ENCODE peak calls at places on chromosomes 6 and 20, in six cellular contexts. P, N, U, J, R and S are unnamed samples.

GRCh38 chr6:22327881-22328280 is 31.0 kb upstream of the PRL start:
- DNase-seq in U (no peak), P (no peak), N (no peak), J (no peak), R (no peak), S (no peak)

GRCh38 chr6:3867616-3868502 is 18.7 kb downstream of the FAM50B start:
- DNase-seq in U (no peak), R (no peak), P (no peak), N (peak; percentile 44), J (no peak), S (no peak)

GRCh38 chr20:51934301-51935002 is 132.1 kb upstream of the SALL4 start:
- DNase-seq in R (peak; percentile 78), U (no peak), J (peak; percentile 36), P (peak; percentile 49), N (no peak), S (no peak)

GRCh38 chr6:44800171-44800671 is 412.7 kb downstream of the CDC5L start:
- DNase-seq in J (peak; percentile 80), N (peak; percentile 82), R (no peak), P (peak; percentile 57), U (peak; percentile 74), S (peak; percentile 68)

GRCh38 chr20:57598060-57598459 is 22.2 kb downstream of the ZBP1 start:
- DNase-seq in P (no peak), N (no peak), U (no peak), R (no peak), J (no peak), S (no peak)

GRCh38 chr6:158863646-158864045 is 44.5 kb upstream of the EZR start:
- DNase-seq in N (peak; percentile 78), U (no peak), R (no peak), J (no peak), P (peak; percentile 78), S (no peak)

GRCh38 chr6:149464411-149464810 is 20.4 kb downstream of the ZC3H12D start:
- DNase-seq in U (no peak), J (no peak), P (no peak), R (no peak), N (no peak), S (no peak)

GRCh38 chr20:41221614-41222218 is 84.4 kb downstream of the PLCG1 start:
- DNase-seq in P (no peak), R (no peak), U (no peak), J (no peak), N (peak; percentile 11), S (no peak)

GRCh38 chr6:80001337-80001736 is 3.1 kb upstream of the TTK start:
- DNase-seq in R (no peak), P (no peak), U (no peak), J (no peak), N (no peak), S (no peak)

GRCh38 chr20:1555952-1556351 is 1.6 kb downstream of the SIRPD start:
- DNase-seq in U (no peak), N (no peak), P (no peak), J (no peak), R (no peak), S (no peak)

GRCh38 chr6:132333639-132334516 is 67.4 kb downstream of the MOXD1 start:
- DNase-seq in U (peak; percentile 66), J (peak; percentile 72), N (peak; percentile 94), R (peak; percentile 21), P (peak; percentile 94), S (no peak)

DNA sequence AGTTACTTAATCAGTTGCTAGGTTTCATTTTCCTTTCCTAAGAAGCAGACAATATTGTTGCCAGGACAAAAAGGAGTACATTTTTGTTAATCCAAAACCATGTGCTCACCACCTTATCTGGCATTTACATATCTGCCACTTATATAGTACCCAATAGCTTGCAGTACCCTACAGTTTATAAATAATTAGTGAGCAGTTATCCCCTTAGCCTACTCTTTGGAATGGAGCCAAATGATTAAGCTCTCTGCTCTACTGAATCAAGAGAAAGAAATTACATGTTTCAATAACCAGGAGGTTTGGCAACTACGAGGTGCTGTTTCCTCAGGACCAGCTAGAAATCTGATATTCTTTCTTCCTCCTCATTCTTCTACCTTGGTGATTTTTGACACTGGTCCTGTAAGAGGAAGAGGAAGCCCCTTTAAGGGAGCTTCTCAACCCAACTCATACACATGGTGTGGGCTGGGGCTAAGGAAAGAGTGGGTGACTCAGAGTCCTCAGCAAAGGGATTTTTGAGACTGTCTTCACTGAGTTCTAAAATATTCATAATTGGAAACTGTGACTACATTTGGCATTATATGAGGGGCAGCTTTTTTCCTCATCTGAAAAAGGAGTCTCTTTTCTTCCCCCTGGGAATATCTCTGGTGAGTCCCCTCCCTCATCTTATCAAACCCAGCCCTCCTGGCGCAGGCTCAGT is 1.5 kb downstream of the ZNFX1 start:
- DNase-seq in R (peak; percentile 71), J (peak; percentile 25), P (peak; percentile 30), U (peak; percentile 34), N (peak; percentile 78), S (no peak)
- H3K4me1 ChIP-seq in R (no peaks in the 10 kb centered on the region), J (peaks cover 23% of the 10 kb centered on the region), P (no peaks in the 10 kb centered on the region), U (peaks cover 45% of the 10 kb centered on the region), N (peaks cover 3% of the 10 kb centered on the region), S (peaks cover 17% of the 10 kb centered on the region)

DNA sequence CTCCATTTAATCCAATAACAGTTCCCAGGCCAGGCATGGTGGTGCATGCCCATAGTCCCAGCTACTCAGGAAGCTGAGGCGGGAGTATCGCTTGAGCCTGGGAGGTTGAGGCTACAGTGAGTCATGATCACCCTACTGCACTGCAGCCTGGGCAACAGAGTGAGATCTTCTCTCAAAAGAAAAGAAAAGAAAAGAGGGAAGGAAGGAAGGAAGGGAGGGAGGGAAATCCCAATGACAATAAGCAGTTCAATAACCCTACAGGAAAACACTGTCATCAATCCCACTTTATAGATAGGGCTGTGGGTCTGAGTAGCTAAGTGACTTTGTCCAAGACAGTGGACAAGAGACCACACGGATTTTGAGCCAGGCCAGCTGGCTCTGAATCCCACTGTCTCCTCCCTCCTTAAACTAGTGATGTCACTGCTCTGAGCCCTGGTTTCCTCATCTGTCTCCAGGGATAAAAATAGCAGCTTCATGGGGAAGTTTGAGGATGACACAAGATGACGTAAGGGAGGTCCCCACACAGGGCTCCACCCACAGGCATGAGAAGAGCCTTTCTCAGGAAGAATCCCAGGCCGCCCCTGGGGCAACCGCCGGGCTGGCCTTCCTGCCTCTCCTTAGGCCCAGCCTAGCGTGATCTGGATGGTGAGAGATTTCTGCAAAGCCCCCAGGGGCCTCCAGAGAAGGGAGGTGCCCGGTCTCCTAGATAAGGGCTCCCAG is 7.2 kb upstream of the TRIB3 start:
- DNase-seq in U (peak; percentile 42), J (peak; percentile 84), P (peak; percentile 94), R (peak; percentile 74), N (peak; percentile 61), S (no peak)
- H3K27ac ChIP-seq in U (peak overlapping the region; percentile 81), J (peak overlapping the region; percentile 89), P (no peak overlapping the region), R (peak overlapping the region; percentile 86), N (peak overlapping the region; percentile 38), S (no peak overlapping the region)

DNA sequence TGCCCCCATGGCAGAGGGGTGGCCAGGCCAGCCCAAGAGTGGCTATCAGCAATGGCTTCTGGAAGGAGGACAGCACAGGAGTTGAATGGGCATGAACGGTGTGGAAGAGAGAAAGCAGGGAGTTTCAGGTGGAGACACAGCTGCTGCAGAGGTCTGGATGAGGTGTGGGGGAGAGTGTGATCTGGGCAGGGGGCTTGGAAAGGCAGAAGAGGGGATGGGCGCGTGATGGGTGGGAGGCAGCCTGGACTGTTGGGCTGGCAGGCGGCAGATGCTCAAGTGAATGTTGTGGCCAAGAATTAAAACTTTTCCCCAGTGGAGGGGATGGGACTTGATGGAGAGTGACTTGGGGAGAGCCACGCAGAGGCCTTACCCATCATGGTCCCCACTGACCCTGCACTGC is 46.5 kb downstream of the TOX2 start:
- DNase-seq in P (no peak), N (no peak), R (no peak), J (no peak), U (no peak), S (no peak)
- H3K4me1 ChIP-seq in P (no peaks in the 10 kb centered on the region), N (peaks cover 24% of the 10 kb centered on the region), R (peaks cover 44% of the 10 kb centered on the region), J (peaks cover 6% of the 10 kb centered on the region), U (peaks cover 18% of the 10 kb centered on the region), S (no peaks in the 10 kb centered on the region)

GRCh38 chr20:8367679-8368078 is 235.6 kb downstream of the PLCB1 start:
- DNase-seq in P (no peak), R (no peak), J (no peak), U (no peak), N (no peak), S (no peak)
- H3K27ac ChIP-seq in P (no peak overlapping the region), R (no peak overlapping the region), J (no peak overlapping the region), U (no peak overlapping the region), N (no peak overlapping the region), S (no peak overlapping the region)

GRCh38 chr20:35735828-35736470 is 6.1 kb downstream of the RBM39 start:
- DNase-seq in N (no peak), J (no peak), U (no peak), R (no peak), P (no peak), S (no peak)

GRCh38 chr20:35739294-35740163 is 2.5 kb downstream of the RBM39 start:
- DNase-seq in U (no peak), R (peak; percentile 64), J (peak; percentile 19), N (peak; percentile 26), P (peak; percentile 50), S (no peak)

GRCh38 chr20:35738410-35739179 is 3.5 kb downstream of the RBM39 start:
- DNase-seq in J (no peak), U (no peak), P (no peak), R (no peak), N (no peak), S (no peak)

GRCh38 chr20:35734777-35735649 is 7.0 kb downstream of the RBM39 start:
- DNase-seq in U (no peak), P (no peak), J (no peak), N (no peak), R (no peak), S (no peak)

DNA sequence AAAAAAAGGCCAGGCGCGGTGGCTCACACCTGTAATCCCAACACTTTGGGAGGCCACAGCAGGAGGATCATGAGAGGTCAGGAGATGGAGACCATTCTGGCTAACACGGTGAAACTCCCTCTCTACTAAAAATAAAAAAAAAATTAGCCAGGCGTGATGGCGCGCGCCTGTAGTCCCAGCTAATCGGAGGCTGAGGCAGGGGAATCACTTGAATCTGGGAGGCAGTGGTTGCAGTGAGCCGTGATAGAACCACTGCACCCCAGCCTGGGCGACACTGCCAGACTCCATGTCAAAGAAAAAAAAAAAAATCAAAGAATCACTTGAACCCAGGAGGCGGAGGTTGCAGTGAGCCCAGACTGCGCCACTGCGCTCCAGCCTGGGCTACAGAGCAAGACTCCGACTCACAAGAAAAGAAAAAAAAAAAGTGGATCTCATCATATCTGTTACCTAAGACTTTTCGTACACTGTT is 4.2 kb downstream of the RBM39 start:
- DNase-seq in U (no peak), J (no peak), R (no peak), N (no peak), P (no peak), S (no peak)
- H3K4me1 ChIP-seq in U (peaks cover 76% of the 10 kb centered on the region), J (peaks cover 42% of the 10 kb centered on the region), R (peaks cover 25% of the 10 kb centered on the region), N (peaks cover 4% of the 10 kb centered on the region), P (peaks cover 4% of the 10 kb centered on the region), S (peaks cover 8% of the 10 kb centered on the region)

DNA sequence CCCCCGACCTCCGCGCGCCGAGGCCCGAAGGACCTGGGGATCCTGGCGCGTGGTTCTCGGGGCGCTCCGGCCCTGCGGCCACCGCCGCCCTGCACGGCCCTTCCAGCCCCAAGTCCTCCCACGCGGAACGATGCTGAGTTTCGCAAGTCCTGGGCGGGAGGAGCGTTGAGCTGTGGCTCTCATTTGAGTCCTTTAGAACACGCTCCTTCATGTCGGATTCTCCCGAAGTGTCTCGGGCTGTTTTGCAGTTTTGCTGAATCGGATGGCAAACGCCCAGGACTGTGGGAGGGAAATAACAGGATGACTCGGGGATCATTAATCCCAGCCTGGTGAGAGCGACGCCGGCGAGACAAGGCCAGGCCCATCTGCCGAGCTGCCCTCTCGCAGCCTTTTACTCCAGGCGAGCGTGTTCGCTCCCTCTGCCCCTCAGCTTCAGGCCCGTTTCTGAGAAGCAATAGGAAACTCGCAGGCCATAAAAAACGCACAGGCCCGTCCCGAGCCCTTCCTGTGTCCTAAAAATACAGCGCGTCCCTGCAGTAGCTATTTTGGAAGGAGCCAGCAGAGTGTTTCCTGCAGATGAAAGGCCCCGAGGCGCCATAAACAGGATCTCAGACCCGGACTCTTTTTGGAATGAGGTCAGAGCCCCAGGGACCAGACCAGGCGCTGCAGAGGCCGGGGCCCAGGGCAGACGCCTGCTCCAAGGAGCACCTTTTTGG is 153.5 kb downstream of the DLL1 start:
- DNase-seq in U (peak; percentile 45), R (no peak), P (no peak), N (no peak), J (no peak), S (no peak)
- H3K27ac ChIP-seq in U (peak overlapping the region; percentile 48), R (no peak overlapping the region), P (no peak overlapping the region), N (no peak overlapping the region), J (no peak overlapping the region), S (peak overlapping the region; percentile 30)